ENCODE peak calls at places on chromosomes 6 and 20, in ten cellular contexts. I, P, G, X, Y, Z, S, O, F and B are unnamed samples.
A peak's percentile ranks its signal among the peaks of the same experiment; 100 is the strongest.

GRCh38 chr6:25193147-25193864 is 85.9 kb upstream of the CARMIL1 start:
- DNase-seq in S (no peak), F (peak; percentile 94), G (peak; percentile 61), O (peak; percentile 69), Z (peak; percentile 56), I (no peak), X (no peak), Y (peak; percentile 88), P (peak; percentile 85), B (no peak)

GRCh38 chr20:4925842-4926530 is 75.3 kb downstream of the SLC23A2 start:
- DNase-seq in Z (peak; percentile 72), G (peak; percentile 83), X (no peak), Y (no peak), S (no peak), P (no peak), O (peak; percentile 26), F (peak; percentile 33), I (no peak), B (peak; percentile 63)

GRCh38 chr6:111626446-111626845 is 20.8 kb upstream of the TRAF3IP2 start:
- DNase-seq in P (no peak), Z (no peak), O (no peak), F (no peak), Y (no peak), S (no peak), I (peak; percentile 66), G (no peak), X (no peak), B (no peak)

GRCh38 chr6:4611441-4612129 is 164.6 kb upstream of the CDYL start:
- DNase-seq in G (no peak), P (no peak), S (no peak), Z (peak; percentile 51), F (no peak), O (no peak), I (no peak), X (no peak), Y (no peak), B (no peak)

GRCh38 chr6:48766349-48766748 is 655.4 kb upstream of the PTCHD4 start:
- DNase-seq in O (no peak), S (no peak), Y (peak; percentile 63), X (no peak), Z (peak; percentile 42), F (peak; percentile 39), P (peak; percentile 29), G (no peak), I (no peak), B (no peak)

GRCh38 chr6:149242883-149243282 is 74.6 kb upstream of the TAB2 start:
- DNase-seq in X (no peak), S (no peak), O (no peak), Y (peak; percentile 4), F (no peak), I (no peak), Z (no peak), P (no peak), G (no peak), B (no peak)

GRCh38 chr6:150301871-150302800 is 66.7 kb upstream of the IYD start:
- DNase-seq in Z (peak; percentile 15), I (no peak), S (no peak), O (no peak), G (no peak), F (peak; percentile 55), Y (peak; percentile 62), X (no peak), P (no peak), B (no peak)

GRCh38 chr6:7052441-7052936 is 55.3 kb upstream of the RREB1 start:
- DNase-seq in F (peak; percentile 86), O (peak; percentile 83), X (no peak), P (no peak), S (peak; percentile 21), Y (peak; percentile 49), G (peak; percentile 55), I (no peak), Z (peak; percentile 36), B (no peak)

GRCh38 chr6:125991653-125992052 is 5.3 kb downstream of the TRMT11 start:
- DNase-seq in G (no peak), Y (no peak), O (no peak), X (no peak), P (no peak), I (no peak), S (no peak), F (no peak), Z (no peak), B (peak; percentile 11)

GRCh38 chr6:165049362-165049761 is 260.0 kb downstream of the C6orf118 start:
- DNase-seq in Y (no peak), S (no peak), Z (peak; percentile 67), O (peak; percentile 10), I (no peak), X (no peak), P (no peak), G (peak; percentile 26), F (no peak), B (no peak)

GRCh38 chr20:64131406-64131805 is 24.0 kb upstream of the NPBWR2 start:
- DNase-seq in F (no peak), Z (no peak), X (no peak), Y (peak; percentile 11), P (no peak), I (no peak), G (peak; percentile 6), O (no peak), S (peak; percentile 9), B (peak; percentile 77)

GRCh38 chr6:157460182-157460999 is 79.4 kb downstream of the ZDHHC14 start:
- DNase-seq in P (no peak), G (no peak), O (no peak), S (no peak), I (no peak), Z (no peak), Y (peak; percentile 27), F (no peak), X (no peak), B (no peak)

GRCh38 chr6:36386495-36387439 is 702 bp downstream of the ETV7 start:
- DNase-seq in P (peak; percentile 4), F (no peak), X (no peak), S (peak; percentile 27), I (no peak), G (peak; percentile 41), Z (peak; percentile 25), O (peak; percentile 26), Y (peak; percentile 8), B (peak; percentile 2)

GRCh38 chr6:51489133-51489532 is 598.3 kb downstream of the PKHD1 start:
- DNase-seq in Y (no peak), G (no peak), Z (no peak), I (no peak), O (no peak), F (no peak), S (no peak), X (no peak), P (no peak), B (no peak)

GRCh38 chr20:25050501-25051350 is 7.2 kb downstream of the ACSS1 start:
- DNase-seq in X (no peak), G (peak; percentile 17), O (no peak), F (no peak), S (no peak), Z (no peak), I (no peak), P (no peak), Y (no peak), B (no peak)

GRCh38 chr20:4949833-4950178 is 51.5 kb downstream of the SLC23A2 start:
- DNase-seq in Y (no peak), F (no peak), P (no peak), X (no peak), O (peak; percentile 61), I (peak; percentile 28), S (no peak), Z (no peak), G (no peak), B (peak; percentile 85)

GRCh38 chr6:28861339-28861738 is 62.4 kb downstream of the TRIM27 start:
- DNase-seq in I (no peak), P (no peak), O (no peak), Z (no peak), F (no peak), X (no peak), S (no peak), Y (no peak), G (no peak), B (no peak)

GRCh38 chr20:45405566-45406259 is 2.4 kb upstream of the DBNDD2 start:
- DNase-seq in Z (no peak), O (peak; percentile 12), P (no peak), G (peak; percentile 71), I (no peak), X (no peak), S (no peak), Y (no peak), F (no peak), B (peak; percentile 54)

GRCh38 chr6:46925563-46926253 is 4.0 kb upstream of the ADGRF5 start:
- DNase-seq in Y (peak; percentile 65), F (peak; percentile 14), X (no peak), S (no peak), I (no peak), G (peak; percentile 67), O (no peak), Z (peak; percentile 58), P (no peak), B (no peak)

GRCh38 chr20:63829943-63830820 is 882 bp downstream of the ZBTB46 start:
- DNase-seq in Z (no peak), O (no peak), X (no peak), S (no peak), I (no peak), F (no peak), P (no peak), G (peak; percentile 41), Y (no peak), B (peak; percentile 72)

GRCh38 chr20:10784337-10785183 is 110.8 kb upstream of the JAG1 start:
- DNase-seq in G (no peak), X (no peak), O (no peak), Y (no peak), I (no peak), Z (no peak), F (no peak), S (no peak), P (no peak), B (no peak)

GRCh38 chr6:124028117-124028516 is 224.5 kb downstream of the NKAIN2 start:
- DNase-seq in Y (no peak), F (peak; percentile 4), O (no peak), X (no peak), P (no peak), I (no peak), S (no peak), Z (no peak), G (no peak), B (no peak)

GRCh38 chr20:16666272-16666671 is 63.6 kb upstream of the SNRPB2 start:
- DNase-seq in O (no peak), I (no peak), X (no peak), P (no peak), F (no peak), Z (no peak), S (no peak), Y (no peak), G (no peak), B (no peak)

GRCh38 chr20:64076061-64076997 is 3.0 kb downstream of the RGS19 start:
- DNase-seq in I (no peak), Z (no peak), G (no peak), X (no peak), F (no peak), O (no peak), Y (no peak), S (no peak), P (no peak), B (no peak)

GRCh38 chr6:105087571-105088211 is 92.1 kb downstream of the POPDC3 start:
- DNase-seq in O (peak; percentile 36), I (peak; percentile 63), X (no peak), Z (peak; percentile 14), S (no peak), P (peak; percentile 42), Y (peak; percentile 38), G (no peak), F (no peak), B (peak; percentile 54)